ENCODE peak calls at places on chromosomes 6 and 20, in eight cellular contexts. Q is HT-29; K is DMS153; O is GM03348; E is uterus; M is stimulated activated CD4-positive, alpha-beta T cell treated with anti-CD3 and anti-CD28 coated beads, Interleukin-2, amount 100 ng/mL, for 48 hours; Z is NCI-H1092 treated with DMSO at 0.1 percent for 48 hours; L is upper lobe of right lung. N is an unnamed sample.

GRCh38 chr20:53547664-53548239 is 45.9 kb downstream of the ZNF217 start:
- DNase-seq in Q (peak), K (peak), O (peak), E (peak), M (no peak), Z (peak), L (no peak), N (peak)

GRCh38 chr20:1427457-1428054 is 34.7 kb upstream of the FKBP1A start:
- DNase-seq in Q (peak), K (peak), O (no peak), E (no peak), M (no peak), Z (peak), L (no peak), N (peak)

GRCh38 chr6:40378071-40378724 is 209.0 kb downstream of the LRFN2 start:
- DNase-seq in Q (no peak), K (no peak), O (no peak), E (no peak), M (no peak), Z (no peak), L (no peak), N (no peak)

GRCh38 chr20:3193806-3194616 is 10.5 kb downstream of the DDRGK1 start:
- DNase-seq in Q (no peak), K (no peak), O (no peak), E (no peak), M (no peak), Z (no peak), L (no peak), N (no peak)

GRCh38 chr6:132813173-132813856 is 1.1 kb upstream of the RPS12 start:
- DNase-seq in Q (peak), K (peak), O (peak), E (peak), M (peak), Z (peak), L (peak), N (no peak)

GRCh38 chr6:169702640-169703246 is 817 bp downstream of the C6orf120 start:
- DNase-seq in Q (peak), K (no peak), O (peak), E (no peak), M (peak), Z (no peak), L (peak), N (peak)

GRCh38 chr6:80004199-80005072 is at the start of gene TTK:
- DNase-seq in Q (peak), K (peak), O (peak), E (peak), M (peak), Z (peak), L (peak), N (peak)

GRCh38 chr20:44601801-44602204 is 19.4 kb downstream of the PKIG start:
- DNase-seq in Q (no peak), K (no peak), O (peak), E (peak), M (no peak), Z (peak), L (no peak), N (peak)

GRCh38 chr6:111487656-111488055 is 4.6 kb upstream of the REV3L start:
- DNase-seq in Q (no peak), K (no peak), O (peak), E (no peak), M (no peak), Z (no peak), L (no peak), N (peak)

GRCh38 chr20:1805816-1806215 is 89.4 kb upstream of the SIRPA start:
- DNase-seq in Q (no peak), K (no peak), O (no peak), E (no peak), M (no peak), Z (no peak), L (no peak), N (no peak)